ENCODE peak calls at places on chromosome 16, in seven cellular contexts. One of them, this sample, is unnamed.

GRCh38 chr16:525520-526180 is 1.9 kb upstream of the CAPN15 start:
- DNase-seq in trophoblast cell: peak
- DNase-seq in neuronal stem cell: no peak
- DNase-seq in H1: no peak
- DNase-seq in mesenchymal stem cell: peak
- DNase-seq in mesendoderm: peak
- DNase-seq in IMR-90: peak
- DNase-seq in this sample: no peak

GRCh38 chr16:49491736-49492089 is 118.1 kb downstream of the C16orf78 start:
- DNase-seq in H1: peak
- DNase-seq in mesenchymal stem cell: no peak
- DNase-seq in IMR-90: no peak
- DNase-seq in mesendoderm: peak
- DNase-seq in trophoblast cell: peak
- DNase-seq in neuronal stem cell: no peak
- DNase-seq in this sample: peak

GRCh38 chr16:86716649-86717048 is 138.3 kb downstream of the FOXL1 start:
- DNase-seq in H1: no peak
- DNase-seq in mesenchymal stem cell: no peak
- DNase-seq in neuronal stem cell: no peak
- DNase-seq in mesendoderm: no peak
- DNase-seq in trophoblast cell: no peak
- DNase-seq in IMR-90: no peak
- DNase-seq in this sample: no peak

GRCh38 chr16:3919413-3919812 is 38.9 kb upstream of the CREBBP start:
- DNase-seq in H1: no peak
- DNase-seq in mesendoderm: no peak
- DNase-seq in trophoblast cell: no peak
- DNase-seq in neuronal stem cell: no peak
- DNase-seq in mesenchymal stem cell: no peak
- DNase-seq in IMR-90: no peak
- DNase-seq in this sample: no peak

GRCh38 chr16:54931041-54931756 is 534 bp downstream of the IRX5 start:
- DNase-seq in neuronal stem cell: peak
- DNase-seq in mesendoderm: peak
- DNase-seq in mesenchymal stem cell: peak
- DNase-seq in IMR-90: no peak
- DNase-seq in H1: no peak
- DNase-seq in trophoblast cell: no peak
- DNase-seq in this sample: peak

GRCh38 chr16:69823831-69824563 is 61.9 kb downstream of the WWP2 start:
- DNase-seq in trophoblast cell: no peak
- DNase-seq in neuronal stem cell: no peak
- DNase-seq in mesendoderm: no peak
- DNase-seq in IMR-90: no peak
- DNase-seq in H1: no peak
- DNase-seq in mesenchymal stem cell: no peak
- DNase-seq in this sample: no peak

GRCh38 chr16:51818342-51818944 is 667.4 kb upstream of the SALL1 start:
- DNase-seq in neuronal stem cell: peak
- DNase-seq in mesenchymal stem cell: peak
- DNase-seq in trophoblast cell: no peak
- DNase-seq in mesendoderm: peak
- DNase-seq in IMR-90: peak
- DNase-seq in H1: peak
- DNase-seq in this sample: peak

GRCh38 chr16:56948234-56948633 is 13.5 kb upstream of the CETP start:
- DNase-seq in neuronal stem cell: no peak
- DNase-seq in mesenchymal stem cell: no peak
- DNase-seq in mesendoderm: no peak
- DNase-seq in IMR-90: no peak
- DNase-seq in H1: no peak
- DNase-seq in trophoblast cell: no peak
- DNase-seq in this sample: no peak

GRCh38 chr16:1941162-1941923 is 1.7 kb downstream of the MSRB1 start:
- DNase-seq in trophoblast cell: peak
- DNase-seq in neuronal stem cell: no peak
- DNase-seq in mesendoderm: peak
- DNase-seq in H1: no peak
- DNase-seq in mesenchymal stem cell: no peak
- DNase-seq in IMR-90: no peak
- DNase-seq in this sample: peak

GRCh38 chr16:4976611-4977145 is 18.5 kb downstream of the SEC14L5 start:
- DNase-seq in mesenchymal stem cell: no peak
- DNase-seq in H1: no peak
- DNase-seq in IMR-90: no peak
- DNase-seq in mesendoderm: no peak
- DNase-seq in trophoblast cell: no peak
- DNase-seq in neuronal stem cell: no peak
- DNase-seq in this sample: no peak

GRCh38 chr16:69477546-69477945 is 53.1 kb downstream of the CYB5B start:
- DNase-seq in trophoblast cell: no peak
- DNase-seq in IMR-90: peak
- DNase-seq in H1: no peak
- DNase-seq in neuronal stem cell: no peak
- DNase-seq in mesenchymal stem cell: peak
- DNase-seq in mesendoderm: no peak
- DNase-seq in this sample: no peak

GRCh38 chr16:86946396-86946795 is 368.0 kb downstream of the FOXL1 start:
- DNase-seq in trophoblast cell: peak
- DNase-seq in H1: peak
- DNase-seq in IMR-90: peak
- DNase-seq in mesenchymal stem cell: peak
- DNase-seq in mesendoderm: peak
- DNase-seq in neuronal stem cell: no peak
- DNase-seq in this sample: no peak

GRCh38 chr16:727291-727977 is 528 bp downstream of the HAGHL start:
- DNase-seq in mesendoderm: no peak
- DNase-seq in trophoblast cell: no peak
- DNase-seq in mesenchymal stem cell: no peak
- DNase-seq in IMR-90: no peak
- DNase-seq in neuronal stem cell: no peak
- DNase-seq in H1: no peak
- DNase-seq in this sample: no peak

GRCh38 chr16:9248162-9248561 is 156.7 kb downstream of the HAPSTR1 start:
- DNase-seq in trophoblast cell: no peak
- DNase-seq in mesendoderm: no peak
- DNase-seq in H1: no peak
- DNase-seq in mesenchymal stem cell: no peak
- DNase-seq in neuronal stem cell: no peak
- DNase-seq in IMR-90: no peak
- DNase-seq in this sample: peak

GRCh38 chr16:11669380-11670146 is 1.3 kb downstream of the SNN start:
- DNase-seq in H1: no peak
- DNase-seq in mesendoderm: peak
- DNase-seq in trophoblast cell: peak
- DNase-seq in mesenchymal stem cell: peak
- DNase-seq in IMR-90: peak
- DNase-seq in neuronal stem cell: no peak
- DNase-seq in this sample: no peak

GRCh38 chr16:1929105-1929504 is 10.9 kb upstream of the HS3ST6 start:
- DNase-seq in trophoblast cell: no peak
- DNase-seq in mesendoderm: no peak
- DNase-seq in IMR-90: no peak
- DNase-seq in H1: no peak
- DNase-seq in mesenchymal stem cell: no peak
- DNase-seq in neuronal stem cell: no peak
- DNase-seq in this sample: no peak

GRCh38 chr16:54993496-54993895 is 62.8 kb downstream of the IRX5 start:
- DNase-seq in trophoblast cell: no peak
- DNase-seq in mesenchymal stem cell: no peak
- DNase-seq in neuronal stem cell: no peak
- DNase-seq in mesendoderm: no peak
- DNase-seq in H1: no peak
- DNase-seq in IMR-90: no peak
- DNase-seq in this sample: no peak

GRCh38 chr16:16120382-16121184 is 102.7 kb downstream of the ABCC6 start:
- DNase-seq in mesendoderm: no peak
- DNase-seq in mesenchymal stem cell: no peak
- DNase-seq in H1: no peak
- DNase-seq in neuronal stem cell: no peak
- DNase-seq in trophoblast cell: no peak
- DNase-seq in IMR-90: peak
- DNase-seq in this sample: no peak
- H3K18ac ChIP-seq in mesendoderm: no peak
- H3K18ac ChIP-seq in mesenchymal stem cell: no peak
- H3K18ac ChIP-seq in H1: no peak
- H3K18ac ChIP-seq in neuronal stem cell: no peak
- H3K18ac ChIP-seq in trophoblast cell: no peak
- H3K18ac ChIP-seq in IMR-90: no peak
- H3K18ac ChIP-seq in this sample: no peak

DNA sequence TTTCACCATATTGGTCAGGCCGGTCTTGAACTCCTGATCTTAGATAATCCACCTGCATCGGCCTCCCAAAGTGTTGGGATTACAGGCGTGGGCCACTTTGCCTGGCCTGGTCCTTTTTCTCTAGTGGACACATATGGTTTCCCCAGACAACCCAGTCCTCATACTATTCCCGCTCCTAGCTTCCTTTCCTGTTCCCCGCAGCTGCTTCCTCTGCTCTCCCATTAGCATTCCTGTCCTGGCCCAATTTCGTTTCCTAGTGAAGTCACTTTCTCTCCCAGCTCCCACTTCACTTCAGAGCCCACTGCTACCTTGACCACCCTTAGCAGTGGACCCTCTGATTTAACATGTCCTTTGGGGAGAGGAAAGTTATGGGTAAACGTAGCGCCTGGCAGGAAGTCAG is 11.3 kb downstream of the KATNIP start:
- DNase-seq in trophoblast cell: no peak
- DNase-seq in IMR-90: no peak
- DNase-seq in mesendoderm: no peak
- DNase-seq in H1: no peak
- DNase-seq in neuronal stem cell: no peak
- DNase-seq in mesenchymal stem cell: no peak
- DNase-seq in this sample: no peak
- H3K27ac ChIP-seq in trophoblast cell: no peak
- H3K27ac ChIP-seq in IMR-90: no peak
- H3K27ac ChIP-seq in mesendoderm: no peak
- H3K27ac ChIP-seq in H1: no peak
- H3K27ac ChIP-seq in neuronal stem cell: no peak
- H3K27ac ChIP-seq in mesenchymal stem cell: no peak
- H3K27ac ChIP-seq in this sample: no peak

GRCh38 chr16:73067671-73068545 is 20.0 kb upstream of the ZFHX3 start:
- DNase-seq in mesenchymal stem cell: no peak
- DNase-seq in mesendoderm: no peak
- DNase-seq in IMR-90: no peak
- DNase-seq in H1: no peak
- DNase-seq in trophoblast cell: no peak
- DNase-seq in neuronal stem cell: no peak
- DNase-seq in this sample: no peak

GRCh38 chr16:73066321-73066926 is 18.5 kb upstream of the ZFHX3 start:
- DNase-seq in mesendoderm: no peak
- DNase-seq in H1: no peak
- DNase-seq in mesenchymal stem cell: no peak
- DNase-seq in IMR-90: no peak
- DNase-seq in neuronal stem cell: peak
- DNase-seq in trophoblast cell: no peak
- DNase-seq in this sample: no peak

GRCh38 chr16:73068546-73069401 is 20.8 kb upstream of the ZFHX3 start:
- DNase-seq in neuronal stem cell: no peak
- DNase-seq in mesendoderm: no peak
- DNase-seq in IMR-90: peak
- DNase-seq in H1: no peak
- DNase-seq in mesenchymal stem cell: peak
- DNase-seq in trophoblast cell: peak
- DNase-seq in this sample: no peak

GRCh38 chr16:73065617-73066313 is 17.8 kb upstream of the ZFHX3 start:
- DNase-seq in H1: no peak
- DNase-seq in IMR-90: no peak
- DNase-seq in mesendoderm: peak
- DNase-seq in trophoblast cell: no peak
- DNase-seq in neuronal stem cell: peak
- DNase-seq in mesenchymal stem cell: peak
- DNase-seq in this sample: peak

DNA sequence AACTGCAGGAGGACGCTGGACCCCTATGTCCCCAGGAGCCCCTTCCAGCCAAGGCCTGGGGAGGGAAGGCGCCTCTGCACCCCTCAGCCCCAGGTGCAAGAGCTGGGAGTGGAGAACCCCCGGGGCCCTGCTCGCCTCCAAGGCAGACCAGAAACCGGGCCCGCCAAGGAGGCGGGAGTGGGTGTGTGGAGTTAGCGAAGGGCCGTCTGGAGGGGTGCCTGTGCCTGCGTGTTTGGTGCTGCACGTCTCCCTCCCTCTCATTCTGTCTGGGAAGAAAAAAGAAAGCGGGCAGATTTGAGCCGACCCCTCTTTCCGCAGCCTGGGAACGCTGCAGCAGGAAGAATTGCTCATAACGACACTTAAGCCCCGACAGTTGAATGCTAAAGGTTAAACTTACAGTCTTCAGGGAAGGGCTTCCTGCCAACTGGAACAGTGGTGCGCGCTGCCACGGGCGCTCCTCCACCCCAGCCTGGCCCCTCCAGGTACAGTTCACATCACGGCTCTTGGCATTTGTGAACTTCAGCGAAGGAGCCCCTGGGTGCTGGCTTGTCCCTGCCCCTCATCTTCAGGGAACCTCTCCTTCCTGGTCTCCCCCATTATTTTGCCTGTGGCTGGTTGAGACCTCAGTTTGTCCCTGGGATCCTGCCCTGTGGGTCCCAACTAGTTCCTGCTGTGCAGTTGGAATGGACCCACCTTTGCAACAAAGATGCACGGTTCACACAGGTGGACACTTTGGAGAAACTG is 19.2 kb upstream of the ZFHX3 start:
- DNase-seq in IMR-90: peak
- DNase-seq in neuronal stem cell: no peak
- DNase-seq in H1: no peak
- DNase-seq in mesenchymal stem cell: peak
- DNase-seq in trophoblast cell: no peak
- DNase-seq in mesendoderm: no peak
- DNase-seq in this sample: no peak
- H3K18ac ChIP-seq in IMR-90: peak
- H3K18ac ChIP-seq in neuronal stem cell: peak
- H3K18ac ChIP-seq in H1: peak
- H3K18ac ChIP-seq in mesenchymal stem cell: peak
- H3K18ac ChIP-seq in trophoblast cell: no peak
- H3K18ac ChIP-seq in mesendoderm: no peak
- H3K18ac ChIP-seq in this sample: no peak

GRCh38 chr16:84596161-84596560 is 21.7 kb downstream of the COTL1 start:
- DNase-seq in mesenchymal stem cell: no peak
- DNase-seq in neuronal stem cell: no peak
- DNase-seq in mesendoderm: no peak
- DNase-seq in H1: no peak
- DNase-seq in IMR-90: no peak
- DNase-seq in trophoblast cell: no peak
- DNase-seq in this sample: no peak

GRCh38 chr16:84597518-84598390 is 20.1 kb downstream of the COTL1 start:
- DNase-seq in IMR-90: no peak
- DNase-seq in neuronal stem cell: no peak
- DNase-seq in H1: no peak
- DNase-seq in mesenchymal stem cell: no peak
- DNase-seq in mesendoderm: no peak
- DNase-seq in trophoblast cell: no peak
- DNase-seq in this sample: no peak

GRCh38 chr16:84596801-84597517 is 20.9 kb downstream of the COTL1 start:
- DNase-seq in H1: no peak
- DNase-seq in mesenchymal stem cell: no peak
- DNase-seq in trophoblast cell: no peak
- DNase-seq in mesendoderm: no peak
- DNase-seq in IMR-90: no peak
- DNase-seq in neuronal stem cell: no peak
- DNase-seq in this sample: no peak

GRCh38 chr16:84599528-84600202 is 18.2 kb downstream of the COTL1 start:
- DNase-seq in mesendoderm: peak
- DNase-seq in IMR-90: peak
- DNase-seq in mesenchymal stem cell: peak
- DNase-seq in neuronal stem cell: peak
- DNase-seq in trophoblast cell: no peak
- DNase-seq in H1: peak
- DNase-seq in this sample: peak

GRCh38 chr16:84598391-84598750 is 19.5 kb downstream of the COTL1 start:
- DNase-seq in H1: no peak
- DNase-seq in mesendoderm: no peak
- DNase-seq in neuronal stem cell: no peak
- DNase-seq in mesenchymal stem cell: no peak
- DNase-seq in trophoblast cell: no peak
- DNase-seq in IMR-90: no peak
- DNase-seq in this sample: no peak
- H3K27ac ChIP-seq in H1: no peak
- H3K27ac ChIP-seq in mesendoderm: no peak
- H3K27ac ChIP-seq in neuronal stem cell: peak
- H3K27ac ChIP-seq in mesenchymal stem cell: peak
- H3K27ac ChIP-seq in trophoblast cell: no peak
- H3K27ac ChIP-seq in IMR-90: peak
- H3K27ac ChIP-seq in this sample: no peak

This sample was measured in H9.